ENCODE peak calls at places on chromosomes 11 and 22, in eight cellular contexts. O is aorta; M is fibroblast of lung; F is pancreas; U is thoracic aorta; H is lower lobe of right lung; X is CD8-positive, alpha-beta T cell; J is lung. E is an unnamed sample. For H3K4me1, the result is how much of the 10 kb centered on the place peaks cover.

GRCh38 chr11:114193730-114194674 is 102.2 kb upstream of the NNMT start:
- DNase-seq in X (no peak), M (peak), U (no peak), O (no peak), H (no peak), F (no peak), J (no peak), E (peak)

GRCh38 chr22:47238886-47239860 is 476.7 kb downstream of the TBC1D22A start:
- DNase-seq in U (no peak), F (no peak), M (peak), O (no peak), H (no peak), X (no peak), J (peak), E (no peak)

GRCh38 chr11:119419834-119420492 is 3.0 kb downstream of the THY1 start:
- DNase-seq in F (no peak), O (no peak), X (no peak), H (no peak), M (no peak), U (no peak), J (no peak), E (no peak)

GRCh38 chr11:6638437-6638836 is 17.2 kb downstream of the DCHS1 start:
- DNase-seq in H (no peak), J (no peak), F (no peak), X (no peak), O (no peak), M (no peak), U (no peak), E (no peak)

GRCh38 chr22:24402460-24403192 is 24.8 kb upstream of the ADORA2A start:
- DNase-seq in M (peak), H (no peak), F (no peak), O (peak), J (peak), U (peak), X (no peak), E (peak)

GRCh38 chr11:78000193-78000592 is 5.7 kb upstream of the INTS4 start:
- DNase-seq in O (no peak), H (no peak), F (peak), U (no peak), M (peak), X (peak), J (peak), E (no peak)

GRCh38 chr11:130611791-130612251 is 163.4 kb downstream of the ADAMTS15 start:
- DNase-seq in O (no peak), X (no peak), U (no peak), F (no peak), M (peak), H (no peak), J (no peak), E (no peak)

GRCh38 chr11:2377511-2378443 is 667 bp downstream of the CD81 start:
- DNase-seq in O (peak), F (peak), H (peak), J (no peak), U (no peak), X (peak), M (peak), E (no peak)

GRCh38 chr11:113184498-113184897 is 129.9 kb upstream of the TTC12 start:
- DNase-seq in M (peak), X (no peak), F (no peak), J (no peak), H (no peak), U (no peak), O (no peak), E (no peak)

GRCh38 chr22:45268958-45269844 is 15.5 kb upstream of the UPK3A start:
- DNase-seq in H (peak), F (peak), X (peak), O (peak), U (no peak), J (peak), M (peak), E (peak)

GRCh38 chr11:130198964-130199363 is 39.4 kb downstream of the ST14 start:
- DNase-seq in U (no peak), F (no peak), J (no peak), X (no peak), O (no peak), M (no peak), H (no peak), E (no peak)

GRCh38 chr11:46697303-46697702 is 3.1 kb downstream of the ARHGAP1 start:
- DNase-seq in O (peak), H (no peak), M (no peak), J (no peak), U (no peak), F (no peak), X (no peak), E (no peak)

GRCh38 chr22:19878461-19879247 is 24.0 kb upstream of the GNB1L start:
- DNase-seq in J (no peak), X (peak), H (peak), U (no peak), F (no peak), O (peak), M (peak), E (peak)

GRCh38 chr22:20783844-20784723 is 10.2 kb downstream of the SERPIND1 start:
- DNase-seq in M (peak), F (no peak), X (peak), O (no peak), H (no peak), U (no peak), J (no peak), E (no peak)

GRCh38 chr11:67117667-67118058 is 1.4 kb upstream of the KDM2A start:
- DNase-seq in H (peak), U (no peak), F (peak), X (peak), O (no peak), J (no peak), M (no peak), E (peak)

GRCh38 chr11:18624161-18624560 is 10.0 kb downstream of the SPTY2D1 start:
- DNase-seq in O (no peak), X (no peak), M (no peak), H (no peak), U (no peak), J (no peak), F (no peak), E (no peak)

DNA sequence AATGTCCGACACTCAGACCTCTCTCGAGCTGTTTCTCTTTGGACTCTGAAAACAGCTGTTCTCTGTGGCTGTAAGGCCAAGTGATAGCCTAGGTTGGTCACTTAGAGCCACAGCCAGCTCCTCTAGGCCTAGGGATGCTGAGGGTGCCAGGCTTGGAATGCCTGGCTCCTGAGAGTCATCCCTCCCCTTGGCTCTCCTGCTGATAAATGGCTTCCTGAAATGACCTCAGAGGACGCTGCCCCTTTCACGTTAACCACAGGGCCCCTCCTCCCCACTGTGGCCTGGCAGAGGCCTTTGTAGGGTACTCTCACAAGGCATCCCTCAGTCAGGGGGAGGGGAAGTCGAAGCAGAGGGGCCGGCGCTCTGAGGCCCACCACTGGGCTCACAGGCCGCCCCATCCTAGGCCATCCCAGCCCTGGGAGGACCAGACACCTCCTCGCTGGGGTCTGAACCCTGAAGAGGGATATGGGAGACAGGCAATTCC is 51.0 kb downstream of the ARFGAP3 start:
- DNase-seq in F (no peak), H (no peak), U (no peak), O (no peak), M (no peak), J (peak), X (no peak), E (no peak)
- H3K4me1 ChIP-seq in F (under half), H (half or more), U (under half), O (under half), M (under half), J (under half), X (under half), E (under half)

GRCh38 chr22:39910875-39911601 is 10.2 kb downstream of the GRAP2 start:
- DNase-seq in H (no peak), O (no peak), M (no peak), X (no peak), F (no peak), U (no peak), J (no peak), E (no peak)

GRCh38 chr22:39915295-39915726 is 14.4 kb downstream of the GRAP2 start:
- DNase-seq in M (no peak), O (no peak), F (no peak), X (no peak), U (no peak), J (no peak), H (no peak), E (no peak)

GRCh38 chr22:39914584-39914983 is 13.7 kb downstream of the GRAP2 start:
- DNase-seq in F (no peak), H (no peak), J (no peak), U (no peak), O (no peak), X (no peak), M (no peak), E (no peak)

GRCh38 chr22:39913886-39914285 is 13.0 kb downstream of the GRAP2 start:
- DNase-seq in M (no peak), O (no peak), H (no peak), F (no peak), U (no peak), X (no peak), J (no peak), E (no peak)

DNA sequence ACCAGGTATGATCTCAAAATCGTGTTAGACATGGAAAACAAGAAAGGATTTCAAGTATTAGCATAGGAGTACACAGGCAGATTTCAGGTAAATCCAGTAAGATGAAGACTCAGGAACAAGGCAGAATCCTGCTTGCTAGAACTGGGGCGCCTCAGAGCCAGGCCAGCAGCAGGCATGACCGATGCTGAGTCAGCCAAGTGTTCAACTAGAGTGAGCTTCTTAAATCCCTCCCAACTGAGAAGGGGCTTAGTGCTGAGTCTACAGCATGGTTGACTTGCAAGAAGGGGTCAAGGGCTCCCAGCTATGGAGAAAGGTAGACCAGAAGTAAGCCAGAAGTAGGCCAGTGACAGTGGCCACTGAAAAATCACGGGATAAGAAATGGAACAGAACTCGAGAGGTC is 12.4 kb downstream of the GRAP2 start:
- DNase-seq in J (no peak), F (no peak), M (no peak), X (peak), O (no peak), U (no peak), H (no peak), E (no peak)
- H3K4me1 ChIP-seq in J (under half), F (under half), M (under half), X (half or more), O (under half), U (under half), H (under half), E (under half)

GRCh38 chr22:38314140-38314991 is 2.9 kb downstream of the CSNK1E start:
- DNase-seq in X (no peak), J (no peak), F (no peak), O (no peak), M (peak), H (no peak), U (no peak), E (no peak)
- H3K4me1 ChIP-seq in X (under half), J (under half), F (under half), O (under half), M (half or more), H (half or more), U (half or more), E (half or more)

DNA sequence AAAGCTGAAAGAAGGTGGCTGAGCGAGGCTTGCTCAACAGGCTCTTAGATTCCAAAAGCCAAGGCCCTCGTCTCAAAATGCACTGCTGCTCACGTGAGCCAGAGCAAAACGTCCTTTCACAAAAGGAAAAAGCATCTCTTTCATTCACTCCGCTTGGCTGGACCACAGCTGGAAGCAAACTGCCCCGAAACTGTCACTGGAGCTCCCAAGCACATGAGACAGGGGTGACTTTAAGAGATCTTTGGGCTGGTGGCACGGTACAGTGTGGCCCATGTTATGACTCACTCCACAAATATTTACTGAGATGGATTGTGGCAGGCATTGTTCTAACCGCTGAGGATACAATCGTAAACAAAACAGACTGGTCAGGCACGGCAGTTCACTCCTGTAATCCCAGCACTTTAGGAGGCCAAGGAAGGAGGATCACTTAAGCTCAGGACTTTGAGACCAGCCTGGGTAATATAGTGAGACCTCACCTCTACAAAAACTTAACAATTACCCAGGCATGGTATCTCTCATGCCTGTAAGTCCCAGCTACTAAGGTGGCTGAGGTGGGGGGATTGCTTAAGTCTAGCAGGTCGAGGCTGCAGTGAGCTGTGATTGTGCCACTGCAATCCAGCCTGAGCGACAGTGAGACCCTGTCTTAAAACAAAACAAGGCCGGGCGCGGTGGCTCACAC is 3.6 kb downstream of the PLA2G6 start:
- DNase-seq in M (peak), H (peak), O (peak), U (no peak), J (no peak), X (no peak), F (no peak), E (peak)
- H3K4me1 ChIP-seq in M (under half), H (half or more), O (under half), U (under half), J (under half), X (under half), F (under half), E (half or more)

DNA sequence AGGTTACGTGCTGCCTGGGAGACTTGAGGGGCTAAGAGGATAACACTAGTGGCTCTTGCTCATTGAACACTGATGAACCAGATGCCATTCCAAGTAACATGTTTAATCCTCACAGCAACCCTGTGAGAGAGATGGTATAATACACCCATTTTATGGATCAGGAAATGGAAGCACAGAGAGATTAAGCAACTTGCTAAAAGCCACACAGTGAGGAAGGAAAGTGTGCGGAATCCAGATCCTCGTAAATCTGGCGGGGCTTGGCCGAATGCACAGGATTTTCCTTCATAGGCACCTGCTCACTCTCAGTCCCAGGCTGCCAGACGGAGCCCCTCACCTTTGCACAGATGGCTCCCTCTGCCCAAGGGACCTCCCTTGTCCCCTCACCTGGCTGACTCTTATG is 7.7 kb upstream of the FOSL1 start:
- DNase-seq in F (no peak), O (no peak), U (no peak), H (no peak), J (no peak), M (no peak), X (no peak), E (no peak)
- H3K4me1 ChIP-seq in F (under half), O (under half), U (under half), H (under half), J (under half), M (under half), X (under half), E (under half)

DNA sequence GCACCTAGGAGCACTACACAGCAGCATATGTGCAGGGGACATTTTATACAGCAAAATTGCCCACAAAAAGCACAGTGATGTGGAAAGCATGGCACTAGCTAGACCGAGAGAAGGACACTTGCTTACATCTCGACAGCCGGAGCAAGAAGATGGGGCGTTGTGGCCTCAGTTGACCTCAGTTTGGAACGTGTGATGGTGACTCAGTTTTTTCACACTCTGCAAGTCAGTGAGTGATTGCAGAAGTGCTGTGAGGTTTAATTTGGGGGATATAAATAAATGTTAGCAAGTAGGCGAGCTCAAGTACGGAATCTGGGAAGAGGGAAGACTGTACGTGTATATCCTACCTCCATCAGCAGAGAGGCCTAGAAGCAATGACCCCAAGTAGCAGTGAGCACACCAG is 23.3 kb downstream of the LRP5 start:
- DNase-seq in M (no peak), F (no peak), O (no peak), U (no peak), J (no peak), H (no peak), X (no peak), E (no peak)
- H3K4me1 ChIP-seq in M (under half), F (under half), O (under half), U (half or more), J (under half), H (half or more), X (under half), E (under half)

GRCh38 chr11:86147004-86147403 is 78.1 kb upstream of the PICALM start:
- DNase-seq in X (no peak), U (no peak), M (no peak), J (no peak), H (no peak), O (no peak), F (no peak), E (no peak)
- H3K4me1 ChIP-seq in X (under half), U (under half), M (under half), J (under half), H (under half), O (under half), F (under half), E (under half)

E was measured in gastrocnemius medialis.